ENCODE peak calls at places on chromosomes 1 and 21, in seven cellular contexts. W is aorta, T is A549, Y is right cardiac atrium, A is upper lobe of right lung, M is AG04450, R is fibroblast of pulmonary artery. F is an unnamed sample.
A peak's percentile ranks its signal among the peaks of the same experiment; 100 is the strongest.

GRCh38 chr1:13828454-13829151 is 128.6 kb downstream of the PRDM2 start:
- DNase-seq in W (no peak), T (peak; percentile 19), Y (no peak), A (peak; percentile 85), M (no peak), R (no peak), F (peak; percentile 23)

GRCh38 chr1:218330043-218330623 is 15.0 kb upstream of the TGFB2 start:
- DNase-seq in W (no peak), T (peak; percentile 43), Y (no peak), A (no peak), M (no peak), R (peak; percentile 74), F (peak; percentile 57)

GRCh38 chr1:30929135-30929889 is 20.8 kb upstream of the SDC3 start:
- DNase-seq in W (no peak), T (peak; percentile 40), Y (no peak), A (no peak), M (no peak), R (peak; percentile 59), F (peak; percentile 61)

GRCh38 chr1:36300526-36300925 is 5.6 kb upstream of the SH3D21 start:
- DNase-seq in W (no peak), T (no peak), Y (no peak), A (no peak), M (no peak), R (no peak), F (peak; percentile 85)

GRCh38 chr1:198156745-198157240 is at the start of gene NEK7:
- DNase-seq in W (peak; percentile 93), T (peak; percentile 82), Y (peak; percentile 87), A (peak; percentile 92), M (no peak), R (peak; percentile 84), F (peak; percentile 92)

GRCh38 chr21:32346951-32347350 is 45.9 kb downstream of the URB1 start:
- DNase-seq in W (no peak), T (no peak), Y (no peak), A (no peak), M (no peak), R (no peak), F (no peak)

GRCh38 chr1:34694383-34694782 is 60.5 kb upstream of the GJB5 start:
- DNase-seq in W (no peak), T (no peak), Y (no peak), A (no peak), M (no peak), R (no peak), F (no peak)

GRCh38 chr21:38805282-38806152 is at the start of gene ETS2:
- DNase-seq in W (peak; percentile 97), T (peak; percentile 56), Y (peak; percentile 93), A (peak; percentile 97), M (peak; percentile 80), R (peak; percentile 97), F (peak; percentile 97)

GRCh38 chr21:18204931-18205330 is 39.7 kb upstream of the CHODL start:
- DNase-seq in W (no peak), T (no peak), Y (no peak), A (no peak), M (no peak), R (no peak), F (no peak)

GRCh38 chr1:220526294-220526693 is 1.6 kb upstream of the MARK1 start:
- DNase-seq in W (no peak), T (no peak), Y (no peak), A (no peak), M (no peak), R (peak; percentile 3), F (peak; percentile 83)

GRCh38 chr1:208200116-208200515 is 44.1 kb downstream of the PLXNA2 start:
- DNase-seq in W (no peak), T (no peak), Y (no peak), A (no peak), M (no peak), R (no peak), F (no peak)

GRCh38 chr1:30450148-30450817 is 273.1 kb downstream of the MATN1 start:
- DNase-seq in W (peak; percentile 24), T (no peak), Y (no peak), A (no peak), M (no peak), R (no peak), F (no peak)

GRCh38 chr21:17673261-17674020 is 60.7 kb upstream of the BTG3 start:
- DNase-seq in W (no peak), T (no peak), Y (no peak), A (no peak), M (no peak), R (peak; percentile 65), F (peak; percentile 81)

GRCh38 chr1:174359454-174359805 is 88.3 kb upstream of the GPR52 start:
- DNase-seq in W (no peak), T (no peak), Y (no peak), A (no peak), M (no peak), R (no peak), F (no peak)

GRCh38 chr21:44931137-44931500 is 8.7 kb upstream of the SLX9 start:
- DNase-seq in W (peak; percentile 81), T (no peak), Y (no peak), A (peak; percentile 82), M (no peak), R (peak; percentile 64), F (no peak)

GRCh38 chr21:44932366-44933181 is 7.3 kb upstream of the SLX9 start:
- DNase-seq in W (peak; percentile 87), T (no peak), Y (no peak), A (peak; percentile 81), M (no peak), R (no peak), F (peak; percentile 38)

GRCh38 chr21:44933199-44933937 is 6.5 kb upstream of the SLX9 start:
- DNase-seq in W (peak; percentile 71), T (no peak), Y (no peak), A (peak; percentile 35), M (no peak), R (no peak), F (no peak)

GRCh38 chr21:44930543-44930981 is 9.3 kb upstream of the SLX9 start:
- DNase-seq in W (peak; percentile 77), T (no peak), Y (no peak), A (peak; percentile 73), M (no peak), R (no peak), F (no peak)

DNA sequence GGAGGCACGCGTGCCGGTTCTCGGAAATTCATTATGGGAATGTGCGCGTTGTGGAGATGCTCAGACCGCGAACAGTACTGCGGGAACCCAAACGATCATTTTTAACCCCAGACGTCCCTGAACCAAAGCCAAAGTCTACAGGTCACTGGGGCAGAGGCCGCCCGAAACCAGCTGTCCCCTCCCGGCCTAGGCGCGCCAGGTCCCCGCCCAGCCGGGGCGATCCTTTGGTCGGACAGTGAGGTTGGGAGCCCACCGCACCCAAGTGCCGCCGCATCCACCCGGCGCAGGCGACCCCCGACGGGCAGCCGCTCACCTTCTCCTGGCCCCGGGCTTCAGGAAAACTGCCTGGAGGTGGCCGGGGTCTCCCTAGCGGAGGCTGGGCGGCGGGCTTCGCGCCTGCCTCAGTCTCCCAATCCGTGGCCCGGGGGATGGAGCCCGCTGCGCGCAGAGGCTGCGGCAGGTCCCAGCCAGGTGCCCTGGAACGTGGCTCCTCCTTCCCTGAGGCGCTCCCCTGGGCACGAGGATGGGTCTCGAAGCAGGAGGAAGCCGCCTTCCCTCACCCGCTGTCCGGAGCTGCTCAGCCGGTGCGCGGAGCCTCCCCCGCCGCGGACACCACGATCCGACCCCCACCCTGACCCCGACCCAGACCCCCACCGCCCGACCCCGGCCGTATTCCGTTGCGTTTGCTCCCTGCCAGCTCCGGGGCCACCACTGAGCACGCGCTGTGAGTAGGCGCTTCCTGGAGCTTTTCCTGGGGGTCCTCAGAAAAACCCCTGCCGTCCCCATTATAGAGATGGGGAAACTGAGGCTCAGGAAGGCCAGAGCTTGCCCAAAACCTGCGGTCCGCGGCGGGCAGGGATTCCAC is 8.1 kb upstream of the SLX9 start:
- DNase-seq in W (peak; percentile 76), T (no peak), Y (no peak), A (peak; percentile 65), M (no peak), R (no peak), F (no peak)
- H3K4me3 ChIP-seq in W (peak overlapping the region; percentile 31), T (peak overlapping the region; percentile 38), Y (peak overlapping the region; percentile 50), A (peak overlapping the region; percentile 42), M (no peak overlapping the region), R (peak overlapping the region; percentile 22), F (peak overlapping the region; percentile 27)

DNA sequence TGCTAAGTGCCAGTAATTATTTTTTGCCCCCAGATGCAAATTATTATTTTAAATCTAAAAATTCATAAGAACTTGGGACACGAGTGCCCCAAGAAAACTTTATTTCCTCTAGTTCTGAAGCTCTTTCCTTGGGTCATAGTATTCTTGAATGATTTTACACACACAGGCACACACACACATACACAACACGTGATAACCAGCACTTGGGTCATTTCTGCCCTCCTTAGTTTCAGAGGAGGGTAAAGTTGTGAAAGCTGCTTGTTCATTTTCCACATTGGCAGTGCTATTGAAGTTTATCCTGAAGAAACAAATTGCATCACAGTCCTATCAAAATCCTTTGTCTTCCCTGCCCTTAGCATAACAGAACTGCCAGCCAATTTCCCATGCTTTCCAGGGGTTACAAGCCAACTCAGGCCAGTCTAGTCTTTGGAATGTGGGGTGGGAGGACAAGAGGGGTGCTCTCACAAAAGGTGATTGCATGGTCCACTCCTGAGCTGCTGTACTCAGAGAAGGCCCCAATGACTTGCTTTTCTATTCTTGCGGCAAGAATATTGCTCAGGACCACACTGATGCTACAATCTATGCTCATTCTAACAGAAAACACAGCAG is 98.5 kb upstream of the POGK start:
- DNase-seq in W (no peak), T (no peak), Y (no peak), A (no peak), M (no peak), R (no peak), F (no peak)
- H3K4me3 ChIP-seq in W (no peak overlapping the region), T (no peak overlapping the region), Y (no peak overlapping the region), A (no peak overlapping the region), M (no peak overlapping the region), R (no peak overlapping the region), F (no peak overlapping the region)

DNA sequence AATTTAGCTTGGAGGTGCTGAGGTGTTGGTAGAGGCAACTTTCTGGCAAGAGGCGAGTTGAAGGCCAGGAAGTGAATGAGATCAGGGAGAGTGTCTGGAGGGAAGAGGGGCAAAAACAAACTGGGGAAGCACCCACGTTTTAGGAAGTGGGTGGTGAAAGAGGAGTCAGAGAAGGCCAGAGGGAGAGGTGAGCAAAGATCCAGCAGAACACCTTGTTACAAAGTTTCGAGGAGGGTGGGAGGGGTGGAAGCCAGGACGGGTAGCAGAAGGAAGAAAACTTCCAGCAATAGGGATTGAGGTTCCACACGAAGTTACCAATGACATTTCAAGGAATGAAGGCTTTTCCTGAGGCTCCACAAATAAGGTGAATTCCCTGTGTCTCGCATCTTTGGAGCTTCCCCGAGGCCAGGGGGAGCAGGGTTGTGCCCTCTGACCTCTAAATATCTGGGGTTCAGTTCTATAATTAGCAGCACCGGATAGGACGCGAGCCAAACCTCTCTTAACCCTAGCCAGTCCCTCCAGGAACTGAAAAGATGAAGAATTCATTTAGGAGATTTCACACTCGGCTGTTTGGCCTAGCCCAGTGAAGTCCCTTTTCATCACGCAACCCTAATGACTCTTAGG is 578 bp upstream of the SESN2 start:
- DNase-seq in W (no peak), T (no peak), Y (no peak), A (no peak), M (no peak), R (peak; percentile 13), F (peak; percentile 54)
- H3K4me3 ChIP-seq in W (no peak overlapping the region), T (no peak overlapping the region), Y (peak overlapping the region; percentile 24), A (peak overlapping the region; percentile 99), M (peak overlapping the region; percentile 39), R (peak overlapping the region; percentile 19), F (peak overlapping the region; percentile 13)

GRCh38 chr21:20276954-20277353 is 721.3 kb upstream of the NCAM2 start:
- DNase-seq in W (no peak), T (no peak), Y (no peak), A (no peak), M (no peak), R (no peak), F (no peak)
- H3K4me3 ChIP-seq in W (no peak overlapping the region), T (no peak overlapping the region), Y (no peak overlapping the region), A (no peak overlapping the region), M (no peak overlapping the region), R (no peak overlapping the region), F (no peak overlapping the region)

F was measured in epithelial cell of esophagus.